ENCODE peak calls at places on chromosomes 16 and 17, in nine cellular contexts. A, I, T, F, E, L, H, D and N are unnamed samples.

GRCh38 chr16:85173077-85173980 is 61.1 kb upstream of the CIBAR2 start:
- DNase-seq in I (no peak), F (peak; percentile 60), E (peak; percentile 98), T (peak; percentile 97), H (peak; percentile 87), D (no peak), L (no peak), A (peak; percentile 93), N (no peak)

GRCh38 chr17:75876938-75877751 is 1.2 kb downstream of the TRIM47 start:
- DNase-seq in T (peak; percentile 97), A (peak; percentile 95), F (peak; percentile 87), H (peak; percentile 62), D (peak; percentile 95), L (peak; percentile 98), E (peak; percentile 94), I (peak; percentile 89), N (no peak)

GRCh38 chr17:17859909-17860760 is 23.3 kb upstream of the SREBF1 start:
- DNase-seq in I (peak; percentile 92), D (peak; percentile 74), F (peak; percentile 83), H (peak; percentile 84), L (peak; percentile 82), A (peak; percentile 78), T (peak; percentile 38), E (peak; percentile 70), N (no peak)

GRCh38 chr17:21289175-21289901 is 4.8 kb downstream of the MAP2K3 start:
- DNase-seq in A (no peak), I (no peak), D (no peak), F (peak; percentile 77), E (peak; percentile 3), H (no peak), L (no peak), T (no peak), N (no peak)

GRCh38 chr16:87068316-87068715 is 248.9 kb downstream of the C16orf95 start:
- DNase-seq in A (no peak), L (peak; percentile 22), I (no peak), T (no peak), E (no peak), H (no peak), F (no peak), D (no peak), N (no peak)

GRCh38 chr17:39863918-39864746 is at the start of gene IKZF3:
- DNase-seq in A (peak; percentile 29), D (peak; percentile 64), E (peak; percentile 37), H (peak; percentile 78), I (peak; percentile 93), T (peak; percentile 18), F (peak; percentile 86), L (no peak), N (no peak)

GRCh38 chr17:39754958-39755549 is 17.3 kb downstream of the GRB7 start:
- DNase-seq in T (no peak), L (peak; percentile 69), D (no peak), H (no peak), A (peak; percentile 19), E (peak; percentile 33), F (no peak), I (peak; percentile 83), N (no peak)

GRCh38 chr17:67716405-67716798 is 1.3 kb upstream of the NOL11 start:
- DNase-seq in F (no peak), A (no peak), T (no peak), I (no peak), H (no peak), L (no peak), E (no peak), D (no peak), N (no peak)

GRCh38 chr17:63542942-63543821 is 7.1 kb upstream of the DCAF7 start:
- DNase-seq in A (no peak), E (no peak), L (no peak), F (peak; percentile 82), D (peak; percentile 75), H (peak; percentile 44), I (no peak), T (no peak), N (no peak)

DNA sequence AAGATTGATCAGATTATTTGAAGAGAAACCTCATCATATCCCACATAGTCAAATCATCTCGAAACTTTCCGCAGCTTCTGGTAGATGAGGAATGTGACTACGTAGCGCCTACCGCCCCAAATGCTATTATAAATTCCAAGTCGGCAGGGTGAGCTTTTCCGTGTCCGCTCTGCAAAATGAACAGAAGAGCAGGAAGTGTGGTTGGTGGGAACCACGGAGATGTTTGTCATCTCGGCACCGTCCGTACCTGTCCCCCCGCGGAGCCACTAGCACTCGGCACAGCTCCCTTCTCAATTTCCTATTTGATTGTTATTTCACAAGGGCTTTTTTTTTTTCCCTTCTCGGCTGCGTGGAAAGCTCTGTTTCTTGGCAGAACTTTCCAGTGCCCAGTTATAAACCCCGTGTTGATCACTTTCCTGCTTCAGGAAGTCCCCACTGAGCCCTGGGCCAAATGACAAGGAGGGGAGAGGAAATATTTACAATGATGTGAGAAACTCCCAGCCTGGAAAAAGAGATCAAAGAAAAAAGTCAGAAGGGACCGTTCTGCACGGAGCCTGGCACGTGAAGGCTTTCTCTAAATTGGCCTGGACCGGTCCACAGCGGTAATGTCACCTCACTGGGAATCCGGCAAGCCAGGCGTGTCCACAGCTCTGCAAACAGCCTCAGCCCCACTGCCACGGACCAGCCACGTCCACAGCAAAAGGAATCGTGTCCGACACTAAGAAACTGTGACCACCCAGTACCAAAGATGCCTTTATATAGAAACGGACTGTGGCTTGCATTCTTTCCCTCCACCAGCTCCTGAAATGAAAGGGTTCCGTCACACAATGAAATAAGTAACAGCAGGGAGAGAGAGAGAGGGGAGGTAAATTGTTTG is 65.0 kb downstream of the MRM3 start:
- DNase-seq in H (no peak), I (no peak), T (peak; percentile 41), A (no peak), F (no peak), L (no peak), E (peak; percentile 61), D (peak; percentile 22), N (no peak)
- H3K4me3 ChIP-seq in H (no peak overlapping the region), I (no peak overlapping the region), T (no peak overlapping the region), A (no peak overlapping the region), F (peak overlapping the region; percentile 12), L (peak overlapping the region; percentile 46), E (peak overlapping the region; percentile 47), D (no peak overlapping the region), N (peak overlapping the region; percentile 81)

GRCh38 chr16:35146723-35147458 is 1687.5 kb downstream of the TP53TG3F start:
- DNase-seq in I (peak; percentile 43), D (no peak), H (no peak), A (no peak), F (no peak), L (no peak), T (no peak), E (no peak), N (no peak)

GRCh38 chr16:35142147-35142808 is 1682.9 kb downstream of the TP53TG3F start:
- DNase-seq in A (no peak), E (no peak), D (no peak), T (no peak), I (no peak), L (no peak), H (no peak), F (no peak), N (no peak)

GRCh38 chr16:35146031-35146710 is 1686.8 kb downstream of the TP53TG3F start:
- DNase-seq in I (peak; percentile 55), D (no peak), H (no peak), L (no peak), E (no peak), F (no peak), A (no peak), T (no peak), N (no peak)

GRCh38 chr16:35142809-35143192 is 1683.4 kb downstream of the TP53TG3F start:
- DNase-seq in I (no peak), D (no peak), L (no peak), H (no peak), F (no peak), A (no peak), T (no peak), E (no peak), N (no peak)

DNA sequence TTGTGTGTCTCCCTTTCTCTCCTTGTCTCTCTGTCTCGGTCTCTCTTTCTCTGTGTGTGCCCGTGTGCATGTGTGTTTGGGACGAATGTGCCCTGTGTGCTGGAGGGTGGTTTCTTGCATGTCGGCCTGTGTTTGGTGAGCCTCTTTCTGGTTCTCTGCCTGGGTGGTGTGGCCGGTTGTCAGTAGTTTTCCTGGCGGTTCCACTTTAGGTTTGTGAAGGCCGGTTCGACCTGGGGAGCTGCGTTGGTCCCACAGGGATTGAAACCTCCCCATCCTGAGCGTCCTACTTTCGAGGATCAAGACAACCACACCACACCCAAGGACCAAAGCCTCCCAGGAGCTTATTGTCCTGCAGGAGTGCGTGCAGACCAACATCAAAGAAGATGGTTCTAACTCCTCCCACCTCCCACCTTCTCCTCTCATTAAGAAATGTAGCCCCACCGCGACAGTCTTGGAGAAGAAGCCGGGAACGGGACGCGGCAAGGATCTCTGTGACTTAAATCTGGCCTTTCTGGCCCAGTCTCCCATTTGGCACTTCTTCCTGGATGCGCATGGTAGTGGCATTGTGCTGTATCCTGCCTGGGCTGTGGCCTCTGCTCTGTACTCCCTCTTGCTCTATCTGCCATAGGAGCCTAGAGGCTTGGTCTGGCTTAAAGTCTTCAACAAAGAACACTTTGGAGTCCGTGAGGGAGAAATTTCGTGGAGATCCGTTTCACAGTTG is 1685.0 kb downstream of the TP53TG3F start:
- DNase-seq in T (no peak), I (peak; percentile 40), F (no peak), D (no peak), L (no peak), H (no peak), E (no peak), A (no peak), N (no peak)
- H3K9me3 ChIP-seq in T (peaks cover 57% of the 10 kb centered on the region), I (no peaks in the 10 kb centered on the region), F (no peaks in the 10 kb centered on the region), D (no peaks in the 10 kb centered on the region), L (peaks cover 2% of the 10 kb centered on the region), H (no peaks in the 10 kb centered on the region), E (no peaks in the 10 kb centered on the region), A (no peaks in the 10 kb centered on the region), N (no peaks in the 10 kb centered on the region)

DNA sequence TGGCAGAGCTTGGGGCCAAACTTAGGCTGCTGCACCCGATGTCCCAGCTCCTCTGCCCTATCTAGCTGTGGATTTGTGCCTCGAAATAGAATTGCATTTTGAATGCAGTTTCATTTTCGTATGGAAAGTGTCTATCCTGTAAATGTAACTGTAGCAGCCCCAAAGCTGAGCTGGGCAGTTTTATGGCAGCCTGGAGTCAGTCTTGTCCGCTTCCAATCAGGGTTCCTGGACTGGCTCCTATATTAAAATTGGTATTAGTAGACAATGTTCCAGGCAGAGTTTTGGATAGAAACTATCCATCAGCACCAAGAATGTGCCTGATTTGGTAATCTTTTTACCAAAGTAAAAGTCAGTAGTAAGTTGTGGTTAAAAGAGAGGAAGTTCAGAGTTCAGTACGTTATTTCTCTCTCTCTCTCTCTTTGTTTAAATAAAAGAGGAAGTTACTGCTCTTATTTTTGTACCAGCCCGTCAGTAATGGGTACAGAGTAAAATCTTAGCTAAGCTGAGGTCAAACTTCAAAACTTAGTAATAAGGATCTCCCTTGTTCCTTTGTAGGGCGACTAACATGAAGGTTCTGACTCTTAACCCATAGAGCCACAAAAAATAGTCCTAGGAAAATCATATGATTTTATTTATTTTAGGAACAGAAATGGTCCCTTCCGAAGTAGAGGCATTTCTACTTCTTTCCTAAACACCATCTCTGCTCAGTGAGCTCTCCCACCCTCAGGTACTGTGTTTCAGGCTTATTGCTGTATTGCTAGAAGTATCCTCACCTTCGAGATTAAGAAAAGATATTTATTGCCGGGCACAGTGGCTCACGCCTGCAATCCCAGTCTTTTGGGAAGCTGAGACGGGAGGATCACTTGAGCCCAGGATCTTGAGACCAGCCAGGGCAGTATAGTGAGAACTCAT is 28.0 kb downstream of the PRKCB start:
- DNase-seq in T (no peak), D (no peak), E (no peak), H (no peak), I (no peak), F (no peak), L (no peak), A (no peak), N (no peak)
- H3K4me3 ChIP-seq in T (no peak overlapping the region), D (no peak overlapping the region), E (no peak overlapping the region), H (no peak overlapping the region), I (no peak overlapping the region), F (no peak overlapping the region), L (peak overlapping the region; percentile 44), A (no peak overlapping the region), N (peak overlapping the region; percentile 67)

GRCh38 chr17:77704048-77704815 is 254.3 kb upstream of the TNRC6C start:
- DNase-seq in E (no peak), I (no peak), F (no peak), T (no peak), D (no peak), A (no peak), L (no peak), H (no peak), N (no peak)
- H3K9me3 ChIP-seq in E (no peaks in the 10 kb centered on the region), I (no peaks in the 10 kb centered on the region), F (no peaks in the 10 kb centered on the region), T (peaks cover 16% of the 10 kb centered on the region), D (no peaks in the 10 kb centered on the region), A (no peaks in the 10 kb centered on the region), L (peaks cover 13% of the 10 kb centered on the region), H (peaks cover 3% of the 10 kb centered on the region), N (no peaks in the 10 kb centered on the region)